ENCODE peak calls at places on chromosomes 3 and 15, in seven cellular contexts. A is GM12864, M is neural crest cell, O is colonic mucosa, U is kidney epithelial cell, D is cardiac fibroblast, X is Panc1. Q is an unnamed sample.

GRCh38 chr3:117997201-117998049 is 1037.2 kb downstream of the IGSF11 start:
- DNase-seq in M (peak; percentile 85), X (peak; percentile 41), O (peak; percentile 68), A (peak; percentile 24), D (peak; percentile 83), U (peak; percentile 29), Q (peak; percentile 76)

GRCh38 chr3:177361042-177361938 is 164.0 kb upstream of the TBL1XR1 start:
- DNase-seq in X (no peak), A (no peak), U (no peak), M (no peak), D (no peak), O (no peak), Q (no peak)

GRCh38 chr15:95129589-95129988 is 898.2 kb downstream of the MCTP2 start:
- DNase-seq in A (no peak), O (no peak), D (peak; percentile 36), U (no peak), M (no peak), X (no peak), Q (peak; percentile 83)

GRCh38 chr3:58962816-58963215 is 87.0 kb downstream of the CFAP20DC start:
- DNase-seq in A (no peak), M (no peak), D (peak; percentile 24), U (no peak), O (no peak), X (no peak), Q (peak; percentile 57)

GRCh38 chr3:134197681-134198261 is 52.9 kb downstream of the RYK start:
- DNase-seq in U (peak; percentile 43), X (peak; percentile 67), A (peak; percentile 21), M (no peak), D (peak; percentile 75), O (no peak), Q (peak; percentile 81)

GRCh38 chr3:171772427-171773056 is 37.7 kb downstream of the PLD1 start:
- DNase-seq in D (peak; percentile 83), A (peak; percentile 13), U (no peak), M (peak; percentile 45), X (no peak), O (peak; percentile 78), Q (peak; percentile 80)

GRCh38 chr3:66362541-66362941 is 138.3 kb downstream of the LRIG1 start:
- DNase-seq in A (no peak), D (peak; percentile 42), U (peak; percentile 9), O (no peak), X (no peak), M (no peak), Q (peak; percentile 16)

GRCh38 chr3:127911421-127911931 is 3.6 kb upstream of the KBTBD12 start:
- DNase-seq in U (no peak), X (no peak), A (no peak), O (peak; percentile 30), D (peak; percentile 64), M (no peak), Q (no peak)

GRCh38 chr15:47135279-47135678 is 582.0 kb upstream of the SEMA6D start:
- DNase-seq in X (no peak), U (no peak), M (no peak), O (no peak), D (no peak), A (no peak), Q (no peak)

GRCh38 chr15:73142802-73143762 is 90.8 kb downstream of the NEO1 start:
- DNase-seq in X (no peak), U (peak; percentile 67), D (no peak), O (no peak), A (no peak), M (no peak), Q (no peak)

GRCh38 chr3:190012314-190012782 is 108.3 kb downstream of the P3H2 start:
- DNase-seq in M (no peak), X (peak; percentile 83), U (peak; percentile 69), O (no peak), A (no peak), D (peak; percentile 28), Q (peak; percentile 43)

GRCh38 chr3:193780371-193780770 is 187.4 kb downstream of the OPA1 start:
- DNase-seq in D (no peak), U (no peak), M (no peak), O (peak; percentile 16), X (no peak), A (no peak), Q (peak; percentile 24)

GRCh38 chr3:152564454-152564853 is 270.5 kb upstream of the P2RY1 start:
- DNase-seq in X (no peak), D (peak; percentile 29), M (no peak), A (no peak), U (no peak), O (no peak), Q (peak; percentile 26)

GRCh38 chr3:19334120-19334519 is 185.8 kb downstream of the KCNH8 start:
- DNase-seq in A (no peak), X (no peak), M (no peak), D (no peak), O (no peak), U (no peak), Q (no peak)

GRCh38 chr15:23118208-23118607 is 18.4 kb downstream of the GOLGA6L1 start:
- DNase-seq in X (no peak), D (no peak), A (no peak), M (no peak), U (no peak), O (no peak), Q (no peak)

GRCh38 chr3:78258798-78259197 is 1218.9 kb downstream of the ROBO2 start:
- DNase-seq in O (no peak), X (no peak), A (no peak), D (peak; percentile 70), M (no peak), U (no peak), Q (peak; percentile 30)

GRCh38 chr3:161266731-161267150 is 45.6 kb downstream of the NMD3 start:
- DNase-seq in O (no peak), A (no peak), M (no peak), U (peak; percentile 38), D (peak; percentile 56), X (peak; percentile 84), Q (peak; percentile 76)

GRCh38 chr15:78157203-78157602 is 8.0 kb downstream of the IDH3A start:
- DNase-seq in M (no peak), U (no peak), O (no peak), D (no peak), A (no peak), X (no peak), Q (no peak)

GRCh38 chr3:126544596-126545281 is 14.0 kb downstream of the C3orf22 start:
- DNase-seq in M (no peak), X (no peak), A (peak; percentile 2), D (no peak), U (no peak), O (peak; percentile 13), Q (no peak)

GRCh38 chr3:187845826-187846225 is 100.6 kb upstream of the BCL6 start:
- DNase-seq in A (no peak), M (no peak), X (no peak), U (no peak), O (no peak), D (no peak), Q (no peak)

GRCh38 chr3:56855856-56856538 is 54.2 kb upstream of the ARHGEF3 start:
- DNase-seq in U (no peak), A (no peak), O (peak; percentile 40), M (peak; percentile 43), D (peak; percentile 44), X (no peak), Q (no peak)

GRCh38 chr15:81170504-81170903 is 26.2 kb upstream of the IL16 start:
- DNase-seq in U (no peak), M (no peak), O (no peak), D (peak; percentile 38), A (no peak), X (no peak), Q (peak; percentile 70)

GRCh38 chr3:171420667-171421066 is 39.5 kb downstream of the TNIK start:
- DNase-seq in X (no peak), A (no peak), D (peak; percentile 33), U (no peak), M (no peak), O (no peak), Q (no peak)

GRCh38 chr3:10474847-10475246 is 30.5 kb downstream of the ATP2B2 start:
- DNase-seq in U (no peak), A (no peak), D (no peak), M (no peak), X (no peak), O (no peak), Q (no peak)
- TF ChIP-seq CTCF in U (no peak), A (no peak), D (no peak), M (no peak), X (no peak), O (no peak), Q (no peak)

GRCh38 chr15:41115088-41115651 is 910 bp downstream of the INO80 start:
- DNase-seq in M (no peak), D (peak; percentile 49), O (no peak), U (no peak), A (peak; percentile 46), X (peak; percentile 20), Q (peak; percentile 40)
- TF ChIP-seq CTCF in M (peak; percentile 29), D (peak; percentile 19), O (no peak), U (peak; percentile 10), A (no peak), X (no peak), Q (peak; percentile 24)

GRCh38 chr3:24151595-24151994 is 206.5 kb downstream of the NR1D2 start:
- DNase-seq in M (no peak), U (no peak), D (peak; percentile 92), O (no peak), A (no peak), X (no peak), Q (no peak)

GRCh38 chr3:24154003-24154695 is 209.1 kb downstream of the NR1D2 start:
- DNase-seq in A (peak; percentile 13), O (no peak), X (no peak), U (no peak), M (no peak), D (no peak), Q (no peak)

GRCh38 chr3:24145981-24146822 is 201.1 kb downstream of the NR1D2 start:
- DNase-seq in X (no peak), O (no peak), D (peak; percentile 94), A (no peak), U (no peak), M (no peak), Q (peak; percentile 91)

GRCh38 chr3:24145481-24145880 is 200.4 kb downstream of the NR1D2 start:
- DNase-seq in M (no peak), A (no peak), U (no peak), D (no peak), X (no peak), O (no peak), Q (peak; percentile 25)

DNA sequence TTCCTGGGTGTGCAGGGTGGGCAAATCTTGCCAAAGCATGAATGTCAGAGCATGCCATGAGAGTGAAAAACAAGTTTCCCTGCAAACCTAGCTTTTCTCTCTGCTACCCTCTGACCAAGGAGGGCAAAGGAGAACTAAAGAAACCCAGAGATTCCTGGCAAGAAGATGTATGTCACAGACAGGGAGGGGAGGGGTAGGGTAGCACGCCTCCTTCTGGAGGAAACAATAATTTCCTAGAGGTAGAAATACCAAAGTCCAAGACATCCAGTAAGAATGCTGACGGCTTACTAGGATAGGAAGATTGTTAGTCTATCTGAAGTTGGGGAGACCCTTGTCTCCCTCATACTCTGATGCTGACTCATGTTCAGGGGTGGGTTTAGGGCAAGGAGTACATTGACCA is 203.9 kb downstream of the NR1D2 start:
- DNase-seq in M (no peak), D (no peak), A (no peak), O (no peak), X (no peak), U (no peak), Q (no peak)
- TF ChIP-seq CTCF in M (no peak), D (peak; percentile 12), A (peak; percentile 40), O (no peak), X (peak; percentile 25), U (peak; percentile 12), Q (peak; percentile 21)

DNA sequence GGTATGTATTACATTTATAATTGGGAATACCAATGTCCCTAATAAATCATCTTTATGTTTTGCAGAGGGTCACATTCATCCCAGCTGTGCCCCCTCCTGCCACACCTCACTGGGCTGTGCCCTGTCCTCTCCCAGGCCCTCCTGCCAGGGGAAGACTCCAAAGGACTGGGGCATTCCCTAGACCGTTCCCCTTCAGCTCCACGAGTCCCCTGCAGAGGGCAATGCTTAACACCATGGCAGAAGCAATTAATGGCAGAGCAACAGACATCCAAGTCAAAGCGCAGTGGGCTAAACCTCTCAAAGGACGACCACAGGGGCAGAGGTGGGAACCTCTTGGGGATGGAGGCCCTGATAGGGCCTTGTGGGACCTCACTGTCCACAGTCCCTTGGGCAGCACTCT is 71.3 kb upstream of the SEC13 start:
- DNase-seq in A (no peak), U (no peak), O (no peak), M (no peak), X (no peak), D (no peak), Q (no peak)
- TF ChIP-seq CTCF in A (no peak), U (peak; percentile 4), O (no peak), M (no peak), X (no peak), D (no peak), Q (no peak)